ENCODE peak calls at places on chromosome 3, in six cellular contexts. One of them, this sample, is unnamed. For H3K36me3, the result is how much of the 10 kb centered on the place peaks cover.

GRCh38 chr3:133489466-133490085 is 83.9 kb upstream of the CDV3 start:
- DNase-seq in upper lobe of left lung: no peak
- DNase-seq in sigmoid colon: no peak
- DNase-seq in H1: no peak
- DNase-seq in tibial nerve: no peak
- DNase-seq in transverse colon: no peak
- DNase-seq in this sample: no peak

GRCh38 chr3:58560771-58561311 is 16.4 kb downstream of the FAM107A start:
- DNase-seq in upper lobe of left lung: no peak
- DNase-seq in sigmoid colon: no peak
- DNase-seq in H1: peak
- DNase-seq in tibial nerve: no peak
- DNase-seq in transverse colon: no peak
- DNase-seq in this sample: no peak

GRCh38 chr3:155370764-155371503 is 77.5 kb upstream of the STRIT1 start:
- DNase-seq in upper lobe of left lung: no peak
- DNase-seq in sigmoid colon: no peak
- DNase-seq in H1: no peak
- DNase-seq in tibial nerve: no peak
- DNase-seq in transverse colon: no peak
- DNase-seq in this sample: no peak

GRCh38 chr3:111238896-111239295 is 167.3 kb downstream of the NECTIN3 start:
- DNase-seq in upper lobe of left lung: no peak
- DNase-seq in sigmoid colon: no peak
- DNase-seq in H1: no peak
- DNase-seq in tibial nerve: no peak
- DNase-seq in transverse colon: no peak
- DNase-seq in this sample: no peak

GRCh38 chr3:188439080-188439479 is 285.1 kb downstream of the LPP start:
- DNase-seq in upper lobe of left lung: no peak
- DNase-seq in sigmoid colon: no peak
- DNase-seq in H1: no peak
- DNase-seq in tibial nerve: no peak
- DNase-seq in transverse colon: no peak
- DNase-seq in this sample: no peak

GRCh38 chr3:148023994-148024393 is 614.8 kb downstream of the ZIC1 start:
- DNase-seq in upper lobe of left lung: no peak
- DNase-seq in sigmoid colon: peak
- DNase-seq in H1: no peak
- DNase-seq in tibial nerve: no peak
- DNase-seq in transverse colon: no peak
- DNase-seq in this sample: no peak

GRCh38 chr3:161920196-161920595 is 423.6 kb downstream of the OTOL1 start:
- DNase-seq in upper lobe of left lung: no peak
- DNase-seq in sigmoid colon: no peak
- DNase-seq in H1: no peak
- DNase-seq in tibial nerve: no peak
- DNase-seq in transverse colon: no peak
- DNase-seq in this sample: no peak

GRCh38 chr3:184417619-184418327 is 37.9 kb downstream of the CHRD start:
- DNase-seq in upper lobe of left lung: no peak
- DNase-seq in sigmoid colon: peak
- DNase-seq in H1: peak
- DNase-seq in tibial nerve: peak
- DNase-seq in transverse colon: peak
- DNase-seq in this sample: peak

GRCh38 chr3:140501054-140501769 is 176.7 kb upstream of the TRIM42 start:
- DNase-seq in upper lobe of left lung: no peak
- DNase-seq in sigmoid colon: no peak
- DNase-seq in H1: no peak
- DNase-seq in tibial nerve: no peak
- DNase-seq in transverse colon: no peak
- DNase-seq in this sample: no peak

GRCh38 chr3:69568926-69569325 is 170.3 kb upstream of the MITF start:
- DNase-seq in upper lobe of left lung: no peak
- DNase-seq in sigmoid colon: no peak
- DNase-seq in H1: no peak
- DNase-seq in tibial nerve: no peak
- DNase-seq in transverse colon: no peak
- DNase-seq in this sample: no peak

GRCh38 chr3:169754711-169755110 is 10.1 kb downstream of the TERC start:
- DNase-seq in upper lobe of left lung: no peak
- DNase-seq in sigmoid colon: no peak
- DNase-seq in H1: no peak
- DNase-seq in tibial nerve: no peak
- DNase-seq in transverse colon: no peak
- DNase-seq in this sample: no peak

GRCh38 chr3:123324880-123325765 is 123.4 kb downstream of the SEC22A start:
- DNase-seq in upper lobe of left lung: no peak
- DNase-seq in sigmoid colon: no peak
- DNase-seq in H1: no peak
- DNase-seq in tibial nerve: no peak
- DNase-seq in transverse colon: no peak
- DNase-seq in this sample: no peak

GRCh38 chr3:152026033-152026556 is 152.7 kb downstream of the SUCNR1 start:
- DNase-seq in upper lobe of left lung: no peak
- DNase-seq in sigmoid colon: no peak
- DNase-seq in H1: no peak
- DNase-seq in tibial nerve: no peak
- DNase-seq in transverse colon: no peak
- DNase-seq in this sample: no peak

GRCh38 chr3:78322780-78323179 is 1282.9 kb downstream of the ROBO2 start:
- DNase-seq in upper lobe of left lung: no peak
- DNase-seq in sigmoid colon: no peak
- DNase-seq in H1: no peak
- DNase-seq in tibial nerve: no peak
- DNase-seq in transverse colon: no peak
- DNase-seq in this sample: no peak

GRCh38 chr3:132730891-132731580 is 8.8 kb upstream of the NPHP3 start:
- DNase-seq in upper lobe of left lung: no peak
- DNase-seq in sigmoid colon: no peak
- DNase-seq in H1: no peak
- DNase-seq in tibial nerve: no peak
- DNase-seq in transverse colon: no peak
- DNase-seq in this sample: no peak

GRCh38 chr3:177197934-177198484 is 727 bp upstream of the TBL1XR1 start:
- DNase-seq in upper lobe of left lung: no peak
- DNase-seq in sigmoid colon: no peak
- DNase-seq in H1: no peak
- DNase-seq in tibial nerve: no peak
- DNase-seq in transverse colon: no peak
- DNase-seq in this sample: no peak

GRCh38 chr3:186789554-186790260 is 6.3 kb downstream of the EIF4A2 start:
- DNase-seq in upper lobe of left lung: no peak
- DNase-seq in sigmoid colon: no peak
- DNase-seq in H1: no peak
- DNase-seq in tibial nerve: no peak
- DNase-seq in transverse colon: no peak
- DNase-seq in this sample: no peak

GRCh38 chr3:16442730-16443129 is 70.8 kb downstream of the RFTN1 start:
- DNase-seq in upper lobe of left lung: no peak
- DNase-seq in sigmoid colon: no peak
- DNase-seq in H1: no peak
- DNase-seq in tibial nerve: no peak
- DNase-seq in transverse colon: no peak
- DNase-seq in this sample: no peak

GRCh38 chr3:182618981-182619591 is 174.2 kb upstream of the ATP11B start:
- DNase-seq in upper lobe of left lung: no peak
- DNase-seq in sigmoid colon: no peak
- DNase-seq in H1: no peak
- DNase-seq in tibial nerve: no peak
- DNase-seq in transverse colon: no peak
- DNase-seq in this sample: no peak

GRCh38 chr3:38118421-38119247 is 18.3 kb downstream of the ACAA1 start:
- DNase-seq in upper lobe of left lung: no peak
- DNase-seq in sigmoid colon: peak
- DNase-seq in H1: no peak
- DNase-seq in tibial nerve: no peak
- DNase-seq in transverse colon: no peak
- DNase-seq in this sample: no peak

GRCh38 chr3:109729111-109729510 is 391.8 kb upstream of the DPPA4 start:
- DNase-seq in upper lobe of left lung: no peak
- DNase-seq in sigmoid colon: no peak
- DNase-seq in H1: no peak
- DNase-seq in tibial nerve: no peak
- DNase-seq in transverse colon: no peak
- DNase-seq in this sample: no peak

GRCh38 chr3:193673845-193674244 is 80.8 kb downstream of the OPA1 start:
- DNase-seq in upper lobe of left lung: no peak
- DNase-seq in sigmoid colon: no peak
- DNase-seq in H1: no peak
- DNase-seq in tibial nerve: no peak
- DNase-seq in transverse colon: no peak
- DNase-seq in this sample: no peak

GRCh38 chr3:197289726-197290125 is 8.7 kb downstream of the DLG1 start:
- DNase-seq in upper lobe of left lung: no peak
- DNase-seq in sigmoid colon: no peak
- DNase-seq in H1: no peak
- DNase-seq in tibial nerve: no peak
- DNase-seq in transverse colon: no peak
- DNase-seq in this sample: no peak

GRCh38 chr3:187025656-187026320 is 95.5 kb downstream of the ST6GAL1 start:
- DNase-seq in upper lobe of left lung: no peak
- DNase-seq in sigmoid colon: no peak
- DNase-seq in H1: peak
- DNase-seq in tibial nerve: no peak
- DNase-seq in transverse colon: no peak
- DNase-seq in this sample: no peak

GRCh38 chr3:127715541-127715940 is 42.8 kb downstream of the ABTB1 start:
- DNase-seq in upper lobe of left lung: no peak
- DNase-seq in sigmoid colon: no peak
- DNase-seq in H1: no peak
- DNase-seq in tibial nerve: no peak
- DNase-seq in transverse colon: no peak
- DNase-seq in this sample: peak

GRCh38 chr3:53045784-53046170 is at the start of gene SFMBT1:
- DNase-seq in upper lobe of left lung: peak
- DNase-seq in sigmoid colon: peak
- DNase-seq in H1: peak
- DNase-seq in tibial nerve: peak
- DNase-seq in transverse colon: peak
- DNase-seq in this sample: peak

GRCh38 chr3:150177673-150178378 is 207.1 kb upstream of the PFN2 start:
- DNase-seq in upper lobe of left lung: no peak
- DNase-seq in sigmoid colon: no peak
- DNase-seq in H1: no peak
- DNase-seq in tibial nerve: no peak
- DNase-seq in transverse colon: no peak
- DNase-seq in this sample: no peak

GRCh38 chr3:141250342-141250741 is 18.7 kb downstream of the PXYLP1 start:
- DNase-seq in upper lobe of left lung: no peak
- DNase-seq in sigmoid colon: no peak
- DNase-seq in H1: no peak
- DNase-seq in tibial nerve: no peak
- DNase-seq in transverse colon: no peak
- DNase-seq in this sample: no peak

GRCh38 chr3:107846282-107846852 is 244.5 kb downstream of the CD47 start:
- DNase-seq in upper lobe of left lung: no peak
- DNase-seq in sigmoid colon: peak
- DNase-seq in H1: peak
- DNase-seq in tibial nerve: peak
- DNase-seq in transverse colon: peak
- DNase-seq in this sample: peak

GRCh38 chr3:100106094-100106493 is 8.2 kb downstream of the FILIP1L start:
- DNase-seq in upper lobe of left lung: no peak
- DNase-seq in sigmoid colon: no peak
- DNase-seq in H1: no peak
- DNase-seq in tibial nerve: no peak
- DNase-seq in transverse colon: no peak
- DNase-seq in this sample: no peak

GRCh38 chr3:186826316-186826977 is 16.1 kb upstream of the ADIPOQ start:
- DNase-seq in upper lobe of left lung: peak
- DNase-seq in sigmoid colon: no peak
- DNase-seq in H1: peak
- DNase-seq in tibial nerve: no peak
- DNase-seq in transverse colon: no peak
- DNase-seq in this sample: no peak

GRCh38 chr3:107705046-107705445 is 182.3 kb downstream of the BBX start:
- DNase-seq in upper lobe of left lung: no peak
- DNase-seq in sigmoid colon: no peak
- DNase-seq in H1: no peak
- DNase-seq in tibial nerve: no peak
- DNase-seq in transverse colon: no peak
- DNase-seq in this sample: no peak

GRCh38 chr3:69385033-69385722 is 710 bp downstream of the FRMD4B start:
- DNase-seq in upper lobe of left lung: no peak
- DNase-seq in sigmoid colon: no peak
- DNase-seq in H1: no peak
- DNase-seq in tibial nerve: no peak
- DNase-seq in transverse colon: no peak
- DNase-seq in this sample: no peak

GRCh38 chr3:5298453-5298852 is 110.9 kb downstream of the EDEM1 start:
- DNase-seq in upper lobe of left lung: no peak
- DNase-seq in sigmoid colon: no peak
- DNase-seq in H1: no peak
- DNase-seq in tibial nerve: no peak
- DNase-seq in transverse colon: no peak
- DNase-seq in this sample: no peak
- TF ChIP-seq EP300 in upper lobe of left lung: no peak
- TF ChIP-seq EP300 in sigmoid colon: no peak
- TF ChIP-seq EP300 in H1: no peak
- TF ChIP-seq EP300 in tibial nerve: no peak
- TF ChIP-seq EP300 in transverse colon: no peak
- TF ChIP-seq EP300 in this sample: no peak

GRCh38 chr3:4571690-4572334 is 78.7 kb downstream of the ITPR1 start:
- DNase-seq in upper lobe of left lung: no peak
- DNase-seq in sigmoid colon: no peak
- DNase-seq in H1: no peak
- DNase-seq in tibial nerve: no peak
- DNase-seq in transverse colon: no peak
- DNase-seq in this sample: no peak
- H3K36me3 ChIP-seq in upper lobe of left lung: under half
- H3K36me3 ChIP-seq in sigmoid colon: under half
- H3K36me3 ChIP-seq in H1: under half
- H3K36me3 ChIP-seq in tibial nerve: under half
- H3K36me3 ChIP-seq in transverse colon: under half
- H3K36me3 ChIP-seq in this sample: under half

GRCh38 chr3:9890249-9891071 is at the start of gene JAGN1:
- DNase-seq in upper lobe of left lung: peak
- DNase-seq in sigmoid colon: peak
- DNase-seq in H1: peak
- DNase-seq in tibial nerve: peak
- DNase-seq in transverse colon: peak
- DNase-seq in this sample: peak
- TF ChIP-seq POLR2A in upper lobe of left lung: peak
- TF ChIP-seq POLR2A in sigmoid colon: peak
- TF ChIP-seq POLR2A in H1: peak
- TF ChIP-seq POLR2A in tibial nerve: peak
- TF ChIP-seq POLR2A in transverse colon: peak
- TF ChIP-seq POLR2A in this sample: peak

DNA sequence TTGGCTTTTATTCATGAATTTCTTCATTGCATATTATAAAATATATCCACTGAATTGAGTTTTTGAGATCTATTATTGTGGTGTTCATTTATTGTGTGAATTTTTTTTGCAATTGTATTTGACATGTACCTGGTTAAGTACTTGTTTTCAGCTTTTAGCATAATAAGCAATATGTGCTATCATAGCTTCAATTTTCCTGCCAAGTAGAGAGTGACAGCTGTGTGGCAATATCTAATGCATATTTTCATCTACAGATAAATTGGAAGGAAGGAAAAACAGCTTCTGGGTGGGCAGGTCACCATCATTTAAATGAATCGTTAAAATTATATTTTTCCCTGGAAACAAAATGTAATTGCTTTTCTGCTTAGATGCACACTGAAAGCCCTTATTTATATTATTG is 296.8 kb downstream of the EPHA6 start:
- DNase-seq in upper lobe of left lung: no peak
- DNase-seq in sigmoid colon: no peak
- DNase-seq in H1: no peak
- DNase-seq in tibial nerve: no peak
- DNase-seq in transverse colon: no peak
- DNase-seq in this sample: no peak
- TF ChIP-seq EP300 in upper lobe of left lung: no peak
- TF ChIP-seq EP300 in sigmoid colon: no peak
- TF ChIP-seq EP300 in H1: no peak
- TF ChIP-seq EP300 in tibial nerve: no peak
- TF ChIP-seq EP300 in transverse colon: no peak
- TF ChIP-seq EP300 in this sample: no peak

This sample was measured in ovary.